ENCODE peak calls at places on chromosomes 2 and 18, in four cellular contexts. Y is IMR-90, P is BE2C, R is fibroblast of mammary gland. I is an unnamed sample.

GRCh38 chr18:36640005-36640952 is 188.5 kb downstream of the TPGS2 start:
- DNase-seq in P (no peak), R (peak; percentile 8), Y (peak; percentile 28), I (no peak)

GRCh38 chr18:23301971-23302370 is 151.1 kb upstream of the RIOK3 start:
- DNase-seq in R (no peak), P (no peak), Y (no peak), I (no peak)

GRCh38 chr2:169119117-169119770 is 49.9 kb downstream of the DHRS9 start:
- DNase-seq in Y (no peak), P (no peak), R (no peak), I (peak; percentile 25)

GRCh38 chr2:57888463-57888862 is 158.1 kb upstream of the VRK2 start:
- DNase-seq in R (no peak), Y (no peak), P (no peak), I (no peak)

GRCh38 chr2:177759443-177759842 is 313.1 kb downstream of the PDE11A start:
- DNase-seq in R (peak; percentile 40), Y (no peak), P (no peak), I (no peak)

GRCh38 chr2:37843554-37843953 is 81.5 kb upstream of the RMDN2 start:
- DNase-seq in P (no peak), R (peak; percentile 74), Y (peak; percentile 75), I (peak; percentile 69)

GRCh38 chr2:33051586-33052385 is 105.0 kb downstream of the LTBP1 start:
- DNase-seq in Y (peak; percentile 70), P (no peak), R (peak; percentile 95), I (peak; percentile 80)

GRCh38 chr2:101162561-101163330 is 11.6 kb upstream of the TBC1D8 start:
- DNase-seq in R (no peak), P (no peak), Y (no peak), I (no peak)

GRCh38 chr18:77054606-77055428 is 77.8 kb downstream of the MBP start:
- DNase-seq in Y (peak; percentile 93), P (peak; percentile 75), R (peak; percentile 82), I (peak; percentile 98)

GRCh38 chr2:3023531-3023930 is 354.1 kb downstream of the EIPR1 start:
- DNase-seq in P (no peak), Y (no peak), R (no peak), I (no peak)

GRCh38 chr18:38313851-38314250 is 748.3 kb upstream of the CELF4 start:
- DNase-seq in Y (no peak), P (peak; percentile 41), R (no peak), I (no peak)

GRCh38 chr2:235903803-235904637 is 264.2 kb downstream of the GBX2 start:
- DNase-seq in R (no peak), P (no peak), Y (no peak), I (no peak)

GRCh38 chr18:24128700-24129099 is 10.2 kb upstream of the CABYR start:
- DNase-seq in R (no peak), P (no peak), Y (peak; percentile 37), I (peak; percentile 33)

GRCh38 chr2:85734942-85735608 is 18.7 kb upstream of the ATOH8 start:
- DNase-seq in P (no peak), R (peak; percentile 80), Y (peak; percentile 58), I (no peak)

GRCh38 chr2:167181134-167181533 is 292.9 kb downstream of the XIRP2 start:
- DNase-seq in P (no peak), Y (peak; percentile 79), R (peak; percentile 85), I (peak; percentile 48)

GRCh38 chr18:13406049-13406615 is 187.6 kb downstream of the LDLRAD4 start:
- DNase-seq in P (no peak), Y (no peak), R (no peak), I (no peak)

GRCh38 chr2:146576301-146576700 is 1268.5 kb upstream of the ACVR2A start:
- DNase-seq in P (peak; percentile 4), Y (peak; percentile 26), R (peak; percentile 20), I (no peak)

GRCh38 chr2:172109670-172110421 is 7.1 kb upstream of the DLX2 start:
- DNase-seq in Y (no peak), R (no peak), P (no peak), I (no peak)

GRCh38 chr2:136527560-136527959 is 237.8 kb upstream of the THSD7B start:
- DNase-seq in P (no peak), R (peak; percentile 10), Y (no peak), I (peak; percentile 11)

GRCh38 chr18:57134564-57135211 is 12.2 kb upstream of the BOD1L2 start:
- DNase-seq in Y (peak; percentile 4), R (no peak), P (no peak), I (no peak)

GRCh38 chr2:111100765-111101162 is 19.9 kb upstream of the BCL2L11 start:
- DNase-seq in R (peak; percentile 14), Y (no peak), P (no peak), I (no peak)

GRCh38 chr2:16973586-16974274 is 308.1 kb upstream of the CYRIA start:
- DNase-seq in R (peak; percentile 16), P (no peak), Y (no peak), I (peak; percentile 84)

GRCh38 chr2:220966636-220967035 is 605.5 kb downstream of the EPHA4 start:
- DNase-seq in P (no peak), Y (peak; percentile 91), R (peak; percentile 73), I (peak; percentile 64)

GRCh38 chr2:113602869-113603466 is 24.1 kb upstream of the RABL2A start:
- DNase-seq in P (no peak), R (no peak), Y (no peak), I (no peak)

GRCh38 chr2:201996006-201996405 is 37.6 kb upstream of the FZD7 start:
- DNase-seq in R (no peak), P (no peak), Y (no peak), I (no peak)
- H3K4me3 ChIP-seq in R (no peak overlapping the region), P (no peak overlapping the region), Y (no peak overlapping the region), I (no peak overlapping the region)

GRCh38 chr2:61415265-61415664 is 55.6 kb downstream of the USP34 start:
- DNase-seq in P (no peak), R (no peak), Y (no peak), I (no peak)

GRCh38 chr2:61411109-61411508 is 59.8 kb downstream of the USP34 start:
- DNase-seq in P (no peak), Y (no peak), R (no peak), I (no peak)

GRCh38 chr2:61404438-61404837 is 66.4 kb downstream of the USP34 start:
- DNase-seq in Y (no peak), P (no peak), R (no peak), I (no peak)

GRCh38 chr2:61405813-61406212 is 65.1 kb downstream of the USP34 start:
- DNase-seq in R (no peak), Y (no peak), P (no peak), I (no peak)

DNA sequence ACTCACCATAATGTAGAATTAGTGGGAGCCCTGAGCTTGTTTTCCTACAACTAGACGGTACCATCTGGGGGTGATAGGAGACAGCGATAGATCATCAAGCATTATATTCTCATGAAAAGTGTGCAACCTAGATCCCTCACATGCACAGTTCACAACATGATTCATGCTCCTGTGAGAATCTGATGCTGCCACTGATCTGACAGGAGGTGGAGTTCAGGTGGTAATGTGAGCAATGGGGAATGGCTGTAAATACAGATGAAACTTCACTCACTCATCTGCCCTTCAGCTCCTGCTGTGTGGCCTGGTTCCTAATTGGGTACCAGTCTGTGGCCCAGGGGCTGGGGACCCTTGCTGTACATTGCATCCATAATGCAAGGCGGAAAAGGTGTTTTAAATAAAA is 60.7 kb downstream of the USP34 start:
- DNase-seq in P (no peak), Y (no peak), R (no peak), I (peak; percentile 27)
- TF ChIP-seq CTCF in P (no peak), Y (no peak), R (no peak), I (no peak)

DNA sequence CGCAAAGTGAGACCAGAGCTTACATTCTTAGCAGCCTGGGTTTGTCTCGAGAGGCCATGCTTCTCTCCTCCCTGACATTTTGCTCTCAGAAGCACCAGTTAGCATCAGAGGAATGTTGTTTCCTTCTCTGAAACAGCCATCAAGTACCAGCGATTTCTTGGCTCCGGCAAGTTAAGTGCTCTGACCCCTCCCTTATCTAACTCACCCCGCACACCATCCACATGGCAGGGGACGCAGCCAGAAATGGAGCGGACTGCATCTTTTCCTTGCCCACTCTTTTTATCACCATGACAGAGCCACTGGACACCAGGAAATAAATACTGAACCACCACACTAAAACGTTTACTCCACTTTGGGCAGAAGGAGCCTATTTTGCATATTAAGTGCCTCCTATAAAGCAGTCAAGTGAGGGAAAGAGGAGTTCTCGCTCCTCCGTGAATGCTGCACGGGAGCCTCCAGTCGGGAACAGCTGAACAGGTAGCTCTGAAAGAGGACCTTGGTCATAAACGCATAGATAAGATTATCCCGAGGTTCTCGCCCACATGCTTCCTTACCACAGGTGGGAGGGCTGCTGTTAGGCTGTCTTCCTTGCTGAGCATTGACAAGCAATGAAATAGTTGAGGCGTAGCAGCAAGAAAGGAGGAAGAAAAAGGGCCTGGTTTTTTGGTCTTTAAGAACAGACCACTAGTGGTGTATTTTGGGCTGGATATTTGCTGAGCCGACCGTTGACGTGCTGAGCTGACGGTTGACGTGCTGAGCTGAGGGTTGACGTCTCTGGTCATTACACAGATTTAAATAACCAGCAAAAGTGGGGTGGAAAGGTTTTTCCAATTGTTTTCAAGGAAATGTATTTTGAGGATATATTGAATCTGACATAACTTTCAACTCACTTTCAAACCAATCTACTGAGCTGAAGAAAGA is 71.4 kb upstream of the ITGB6 start:
- DNase-seq in P (no peak), R (no peak), Y (no peak), I (no peak)
- H3K4me3 ChIP-seq in P (no peak overlapping the region), R (no peak overlapping the region), Y (no peak overlapping the region), I (no peak overlapping the region)

GRCh38 chr18:32333781-32334180 is 136.9 kb downstream of the GAREM1 start:
- DNase-seq in P (no peak), Y (no peak), R (peak; percentile 30), I (peak; percentile 67)
- TF ChIP-seq CTCF in P (no peak), Y (no peak), R (peak; percentile 10), I (peak; percentile 57)